ENCODE peak calls at places on chromosomes 4 and X, in five cellular contexts. Q is fibroblast of lung, V is brain microvascular endothelial cell, G is testis, A is osteoblast. X is an unnamed sample.
A peak's percentile ranks its signal among the peaks of the same experiment; 100 is the strongest.

GRCh38 chr4:138761638-138762205 is 253.9 kb upstream of the NOCT start:
- DNase-seq in Q (peak; percentile 63), V (no peak), A (no peak), G (no peak), X (no peak)

GRCh38 chr4:183362916-183363542 is 40.8 kb upstream of the CLDN24 start:
- DNase-seq in A (peak; percentile 84), Q (peak; percentile 52), V (peak; percentile 58), G (no peak), X (no peak)

GRCh38 chr4:38669233-38669632 is 5.2 kb downstream of the KLF3 start:
- DNase-seq in Q (peak; percentile 69), A (peak; percentile 57), V (peak; percentile 77), G (no peak), X (no peak)

GRCh38 chrX:131783555-131784338 is 239.4 kb upstream of the STK26 start:
- DNase-seq in Q (peak; percentile 75), G (no peak), V (peak; percentile 83), A (peak; percentile 80), X (no peak)

GRCh38 chr4:37981844-37982720 is 21.9 kb downstream of the PTTG2 start:
- DNase-seq in G (no peak), Q (peak; percentile 67), V (peak; percentile 27), A (no peak), X (no peak)

GRCh38 chrX:107684956-107685385 is 56.7 kb downstream of the PRPS1 start:
- DNase-seq in V (peak; percentile 30), A (no peak), G (peak; percentile 86), Q (peak; percentile 49), X (no peak)

GRCh38 chr4:37644962-37645361 is 41.2 kb downstream of the RELL1 start:
- DNase-seq in G (no peak), V (peak; percentile 65), Q (peak; percentile 70), A (peak; percentile 73), X (no peak)

GRCh38 chr4:64271601-64272081 is 137.6 kb downstream of the TECRL start:
- DNase-seq in A (peak; percentile 3), Q (peak; percentile 0), V (no peak), G (peak; percentile 26), X (no peak)

GRCh38 chr4:186722856-186723206 is 825 bp downstream of the FAT1 start:
- DNase-seq in A (peak; percentile 89), Q (no peak), V (no peak), G (no peak), X (no peak)

GRCh38 chrX:139967300-139967699 is 2.0 kb upstream of the CXorf66 start:
- DNase-seq in A (no peak), V (no peak), Q (no peak), G (no peak), X (no peak)

GRCh38 chrX:104372547-104372946 is 117.8 kb upstream of the ESX1 start:
- DNase-seq in A (peak; percentile 15), G (no peak), V (no peak), Q (no peak), X (no peak)

GRCh38 chrX:107700317-107700774 is 72.0 kb downstream of the PRPS1 start:
- DNase-seq in V (no peak), G (peak; percentile 57), Q (peak; percentile 30), A (peak; percentile 23), X (no peak)

GRCh38 chrX:51894697-51895336 is 1.4 kb downstream of the MAGED1 start:
- DNase-seq in V (no peak), Q (peak; percentile 42), G (peak; percentile 56), A (no peak), X (no peak)

GRCh38 chr4:55157559-55158277 is 32.3 kb upstream of the KDR start:
- DNase-seq in Q (no peak), V (no peak), A (no peak), G (no peak), X (no peak)

GRCh38 chrX:119251381-119251780 is 15.3 kb downstream of the PGRMC1 start:
- DNase-seq in G (no peak), V (no peak), Q (no peak), A (no peak), X (no peak)

GRCh38 chr4:17773125-17773698 is 8.2 kb downstream of the FAM184B start:
- DNase-seq in G (no peak), V (no peak), Q (no peak), A (no peak), X (no peak)

GRCh38 chr4:52103314-52103713 is 52.2 kb downstream of the SPATA18 start:
- DNase-seq in Q (no peak), G (no peak), A (no peak), V (no peak), X (no peak)

GRCh38 chr4:29423836-29424721 is 1296.1 kb upstream of the PCDH7 start:
- DNase-seq in G (no peak), A (no peak), V (peak; percentile 92), Q (peak; percentile 82), X (no peak)

GRCh38 chr4:85952982-85953650 is 406.7 kb downstream of the MAPK10 start:
- DNase-seq in V (no peak), A (no peak), Q (no peak), G (no peak), X (no peak)

GRCh38 chr4:1236103-1236641 is 12.8 kb downstream of the CTBP1 start:
- DNase-seq in G (no peak), V (no peak), Q (no peak), A (peak; percentile 88), X (peak; percentile 39)
- H3K27ac ChIP-seq in G (no peak overlapping the region), V (no peak overlapping the region), Q (no peak overlapping the region), A (no peak overlapping the region), X (no peak overlapping the region)

DNA sequence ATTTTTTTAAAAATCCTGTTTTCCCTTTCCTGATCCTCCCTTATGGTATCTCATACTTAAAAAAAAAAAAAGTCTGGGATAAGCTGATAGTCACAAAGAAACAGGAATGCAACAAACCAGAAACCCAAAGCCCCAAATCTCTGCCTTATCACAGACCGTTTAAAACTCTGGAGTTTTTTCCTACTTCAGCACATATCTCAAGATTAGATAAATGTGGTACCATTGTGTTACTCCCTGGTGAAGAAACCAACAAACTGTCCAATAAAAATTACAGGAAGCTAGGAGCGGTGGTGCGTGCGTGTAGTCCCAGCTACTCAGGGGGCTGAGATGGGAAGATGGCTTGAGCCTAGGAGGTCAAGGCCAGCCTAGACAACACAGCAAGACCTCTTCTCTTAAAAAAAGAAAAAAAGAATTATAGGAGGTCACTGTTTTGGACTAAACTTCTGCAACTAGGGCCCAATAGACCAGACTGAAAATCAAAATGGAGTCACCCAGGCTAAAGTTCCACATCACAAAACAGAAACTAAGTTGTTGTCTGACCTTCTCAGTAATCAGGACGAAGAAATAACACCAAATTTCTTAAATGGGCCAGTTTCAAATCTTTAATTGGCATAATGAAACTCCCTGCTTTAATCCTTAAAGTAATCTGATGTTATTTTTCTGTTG is 51.9 kb downstream of the RBM47 start:
- DNase-seq in V (no peak), Q (peak; percentile 61), G (no peak), A (no peak), X (no peak)
- H3K4me3 ChIP-seq in V (no peak overlapping the region), Q (no peak overlapping the region), G (no peak overlapping the region), A (no peak overlapping the region), X (no peak overlapping the region)

DNA sequence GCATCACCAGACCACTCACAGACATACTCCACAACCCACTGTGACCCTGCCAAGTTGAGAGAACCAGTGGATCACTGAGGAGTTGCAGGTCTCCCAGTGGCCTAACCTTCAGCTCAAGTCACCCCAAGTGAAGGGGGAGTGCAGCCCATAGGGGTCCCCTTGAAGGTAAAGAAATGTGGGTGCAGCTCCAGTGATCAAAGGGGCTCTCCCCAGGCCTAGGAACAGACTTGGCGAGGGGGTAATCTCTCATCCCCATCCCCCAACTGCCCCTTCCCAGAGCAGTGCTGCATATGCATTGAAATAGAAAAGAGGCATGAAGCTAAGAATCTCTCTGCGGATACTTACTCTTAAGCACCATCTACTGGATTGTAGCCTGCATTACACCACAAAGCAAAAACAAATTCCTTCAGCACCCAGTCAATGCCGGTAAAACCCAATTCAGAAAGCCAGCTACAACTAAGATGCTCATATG is 27.0 kb downstream of the MAGEE1 start:
- DNase-seq in G (no peak), V (peak; percentile 9), Q (peak; percentile 2), A (no peak), X (no peak)
- TF ChIP-seq CTCF in G (no peak), V (peak; percentile 49), Q (peak; percentile 48), A (peak; percentile 60), X (peak; percentile 60)

DNA sequence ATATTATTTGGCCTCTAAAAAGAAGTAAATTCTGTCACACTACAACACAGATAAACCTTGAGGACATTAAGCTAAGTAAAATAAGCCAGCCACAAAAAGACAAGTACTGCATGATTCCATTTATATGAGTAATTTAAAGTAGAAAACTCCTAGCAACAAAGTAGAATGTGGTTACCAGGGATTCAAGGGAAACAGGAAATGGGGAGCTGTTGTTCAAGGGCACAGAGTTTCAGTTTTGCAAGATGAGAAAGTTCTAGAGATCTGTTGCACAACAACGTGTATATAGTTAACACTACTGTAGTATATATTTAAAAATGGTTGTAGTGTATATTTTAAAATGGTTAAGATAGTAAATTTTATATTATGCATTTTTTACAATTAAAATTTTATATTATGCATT is 25.4 kb downstream of the SEC31A start:
- DNase-seq in Q (peak; percentile 89), A (no peak), V (peak; percentile 75), G (no peak), X (no peak)
- H3K27ac ChIP-seq in Q (peak overlapping the region; percentile 60), A (peak overlapping the region; percentile 90), V (peak overlapping the region; percentile 83), G (no peak overlapping the region), X (no peak overlapping the region)

GRCh38 chr4:182142146-182143085 is 100.8 kb upstream of the TENM3 start:
- DNase-seq in A (peak; percentile 96), V (no peak), Q (peak; percentile 81), G (peak; percentile 36), X (no peak)
- H3K4me3 ChIP-seq in A (peak overlapping the region; percentile 81), V (peak overlapping the region; percentile 77), Q (peak overlapping the region; percentile 60), G (peak overlapping the region; percentile 67), X (peak overlapping the region; percentile 63)

DNA sequence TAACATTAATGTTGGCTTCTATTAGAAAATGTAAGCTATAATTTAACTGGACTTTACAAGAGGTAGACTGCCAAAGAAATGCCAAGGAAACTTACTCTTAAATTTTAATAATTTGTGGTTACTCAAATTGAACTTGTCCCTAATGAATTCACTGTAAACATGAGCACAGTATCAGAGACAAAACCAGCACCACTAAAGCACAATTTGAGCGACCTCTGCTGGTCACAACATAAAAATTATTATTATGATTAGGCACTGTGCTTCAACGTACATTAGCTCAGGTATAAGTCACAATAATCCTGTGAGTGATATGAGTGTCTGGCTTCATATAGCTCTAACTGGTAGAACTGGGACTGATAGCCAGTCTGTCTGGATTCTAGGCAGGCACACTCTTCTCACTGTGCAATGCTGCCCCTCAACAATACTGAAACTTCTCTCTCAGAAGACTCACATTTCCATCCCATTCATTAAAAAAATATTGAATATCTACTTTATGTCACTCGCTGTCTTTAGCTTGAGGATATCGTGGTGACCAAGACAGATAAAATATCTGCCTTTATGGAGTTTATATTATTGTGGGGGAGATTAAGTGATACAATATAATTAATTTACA is 8.0 kb downstream of the NUDT6 start:
- DNase-seq in V (no peak), G (no peak), A (no peak), Q (peak; percentile 29), X (no peak)
- TF ChIP-seq CTCF in V (peak; percentile 44), G (no peak), A (peak; percentile 30), Q (peak; percentile 30), X (peak; percentile 66)

X was measured in dorsolateral prefrontal cortex.